ENCODE peak calls at places on chromosome 4, in six cellular contexts. One of them, this sample, is unnamed.

GRCh38 chr4:126018274-126018673 is 703.5 kb downstream of the FAT4 start:
- DNase-seq in effector memory CD8-positive, alpha-beta T cell: no peak
- DNase-seq in SK-MEL-5: no peak
- DNase-seq in memory B cell: no peak
- DNase-seq in NCI-H1105 treated with DMSO at 0.1 percent for 48 hours: peak
- DNase-seq in dorsolateral prefrontal cortex: no peak
- DNase-seq in this sample: no peak

GRCh38 chr4:164550989-164551712 is 202.8 kb upstream of the SMIM31 start:
- DNase-seq in memory B cell: no peak
- DNase-seq in NCI-H1105 treated with DMSO at 0.1 percent for 48 hours: no peak
- DNase-seq in effector memory CD8-positive, alpha-beta T cell: no peak
- DNase-seq in SK-MEL-5: no peak
- DNase-seq in dorsolateral prefrontal cortex: no peak
- DNase-seq in this sample: no peak

GRCh38 chr4:81032805-81033684 is 2.5 kb downstream of the BMP3 start:
- DNase-seq in effector memory CD8-positive, alpha-beta T cell: no peak
- DNase-seq in dorsolateral prefrontal cortex: no peak
- DNase-seq in SK-MEL-5: no peak
- DNase-seq in memory B cell: no peak
- DNase-seq in NCI-H1105 treated with DMSO at 0.1 percent for 48 hours: peak
- DNase-seq in this sample: peak

GRCh38 chr4:67694662-67695061 is 6.3 kb downstream of the UBA6 start:
- DNase-seq in memory B cell: no peak
- DNase-seq in NCI-H1105 treated with DMSO at 0.1 percent for 48 hours: no peak
- DNase-seq in effector memory CD8-positive, alpha-beta T cell: no peak
- DNase-seq in dorsolateral prefrontal cortex: no peak
- DNase-seq in SK-MEL-5: no peak
- DNase-seq in this sample: no peak

GRCh38 chr4:102625232-102625930 is 124.2 kb downstream of the NFKB1 start:
- DNase-seq in memory B cell: no peak
- DNase-seq in dorsolateral prefrontal cortex: no peak
- DNase-seq in effector memory CD8-positive, alpha-beta T cell: peak
- DNase-seq in NCI-H1105 treated with DMSO at 0.1 percent for 48 hours: no peak
- DNase-seq in SK-MEL-5: peak
- DNase-seq in this sample: peak

GRCh38 chr4:7304436-7304835 is 112.1 kb downstream of the SORCS2 start:
- DNase-seq in memory B cell: no peak
- DNase-seq in NCI-H1105 treated with DMSO at 0.1 percent for 48 hours: no peak
- DNase-seq in dorsolateral prefrontal cortex: no peak
- DNase-seq in effector memory CD8-positive, alpha-beta T cell: no peak
- DNase-seq in SK-MEL-5: no peak
- DNase-seq in this sample: no peak

GRCh38 chr4:173531085-173531965 is 1.3 kb upstream of the HAND2 start:
- DNase-seq in dorsolateral prefrontal cortex: no peak
- DNase-seq in effector memory CD8-positive, alpha-beta T cell: no peak
- DNase-seq in NCI-H1105 treated with DMSO at 0.1 percent for 48 hours: no peak
- DNase-seq in SK-MEL-5: no peak
- DNase-seq in memory B cell: peak
- DNase-seq in this sample: peak

GRCh38 chr4:157804986-157805385 is 367.8 kb downstream of the GASK1B start:
- DNase-seq in memory B cell: no peak
- DNase-seq in dorsolateral prefrontal cortex: no peak
- DNase-seq in effector memory CD8-positive, alpha-beta T cell: no peak
- DNase-seq in SK-MEL-5: peak
- DNase-seq in NCI-H1105 treated with DMSO at 0.1 percent for 48 hours: no peak
- DNase-seq in this sample: no peak

GRCh38 chr4:65669008-65669971 is 999 bp downstream of the EPHA5 start:
- DNase-seq in dorsolateral prefrontal cortex: peak
- DNase-seq in memory B cell: no peak
- DNase-seq in SK-MEL-5: peak
- DNase-seq in NCI-H1105 treated with DMSO at 0.1 percent for 48 hours: no peak
- DNase-seq in effector memory CD8-positive, alpha-beta T cell: no peak
- DNase-seq in this sample: no peak